ENCODE peak calls at places on chromosomes 2 and 18, in four cellular contexts. E is HepG2, F is K562, N is GM12878. S is an unnamed sample.
A peak's percentile ranks its signal among the peaks of the same experiment; 100 is the strongest.

GRCh38 chr18:48756511-48757226 is 194.1 kb downstream of the SMAD7 start:
- DNase-seq in E (no peak), F (no peak), N (no peak), S (no peak)

GRCh38 chr2:228180126-228181097 is 1.1 kb downstream of the SPHKAP start:
- DNase-seq in E (no peak), F (no peak), N (no peak), S (no peak)

GRCh38 chr2:99066602-99067001 is 74.9 kb upstream of the C2orf15 start:
- DNase-seq in E (peak; percentile 64), F (no peak), N (peak; percentile 64), S (peak; percentile 31)

GRCh38 chr2:201411421-201411820 is 39.8 kb downstream of the TRAK2 start:
- DNase-seq in E (no peak), F (no peak), N (no peak), S (no peak)

GRCh38 chr2:191202209-191202721 is 42.9 kb upstream of the MYO1B start:
- DNase-seq in E (no peak), F (no peak), N (no peak), S (no peak)

GRCh38 chr2:115484483-115484882 is 1042.0 kb downstream of the DPP10 start:
- DNase-seq in E (no peak), F (no peak), N (no peak), S (no peak)

GRCh38 chr18:31101148-31102019 is 837 bp downstream of the DSC2 start:
- DNase-seq in E (peak; percentile 37), F (peak; percentile 54), N (no peak), S (peak; percentile 73)

GRCh38 chr2:28895189-28895893 is 874 bp downstream of the WDR43 start:
- DNase-seq in E (peak; percentile 54), F (no peak), N (no peak), S (peak; percentile 35)

GRCh38 chr2:128591022-128591840 is 272.6 kb upstream of the HS6ST1 start:
- DNase-seq in E (no peak), F (no peak), N (no peak), S (no peak)

GRCh38 chr2:208186921-208187320 is 2.9 kb downstream of the C2orf80 start:
- DNase-seq in E (no peak), F (no peak), N (no peak), S (no peak)

GRCh38 chr2:212995920-212996319 is 155.5 kb downstream of the IKZF2 start:
- DNase-seq in E (no peak), F (no peak), N (no peak), S (no peak)

GRCh38 chr2:85446296-85447221 is 28.0 kb downstream of the SH2D6 start:
- DNase-seq in E (no peak), F (no peak), N (no peak), S (no peak)

GRCh38 chr2:231483398-231484329 is 19.4 kb upstream of the NCL start:
- DNase-seq in E (no peak), F (no peak), N (no peak), S (no peak)

GRCh38 chr18:60675801-60676200 is 303.2 kb upstream of the MC4R start:
- DNase-seq in E (no peak), F (no peak), N (no peak), S (no peak)
- TF ChIP-seq FOXM1 in E (no peak), F (no peak), N (no peak), S (no peak)

DNA sequence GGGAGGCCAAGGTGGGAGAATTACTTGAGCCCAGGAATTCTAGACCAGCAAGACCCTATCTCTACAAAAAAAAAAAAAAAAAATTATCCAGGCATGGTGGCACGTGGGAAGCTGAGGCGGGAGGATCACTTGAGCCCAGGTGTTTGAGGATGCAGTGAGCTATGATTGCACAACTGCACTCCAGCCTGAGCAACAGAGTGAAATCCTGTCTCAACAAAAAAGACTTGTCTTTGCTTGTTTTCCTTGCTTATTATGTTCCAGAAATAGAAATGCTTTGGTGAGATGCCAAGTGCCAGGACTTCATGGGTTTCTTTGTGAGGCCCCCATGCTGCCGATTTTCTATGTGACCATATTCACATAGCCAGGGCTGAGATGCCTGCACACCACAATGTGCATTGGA is 9.0 kb downstream of the DCDC2C start:
- DNase-seq in E (no peak), F (no peak), N (no peak), S (no peak)
- TF ChIP-seq SP1 in E (no peak), F (no peak), N (no peak), S (no peak)

GRCh38 chr18:4510709-4511108 is 55.6 kb upstream of the DLGAP1 start:
- DNase-seq in E (no peak), F (no peak), N (no peak), S (peak; percentile 5)
- TF ChIP-seq FOXM1 in E (no peak), F (no peak), N (no peak), S (no peak)

GRCh38 chr18:59232309-59233016 is 12.5 kb downstream of the GRP start:
- DNase-seq in E (no peak), F (no peak), N (no peak), S (no peak)
- TF ChIP-seq SP1 in E (no peak), F (no peak), N (no peak), S (no peak)

DNA sequence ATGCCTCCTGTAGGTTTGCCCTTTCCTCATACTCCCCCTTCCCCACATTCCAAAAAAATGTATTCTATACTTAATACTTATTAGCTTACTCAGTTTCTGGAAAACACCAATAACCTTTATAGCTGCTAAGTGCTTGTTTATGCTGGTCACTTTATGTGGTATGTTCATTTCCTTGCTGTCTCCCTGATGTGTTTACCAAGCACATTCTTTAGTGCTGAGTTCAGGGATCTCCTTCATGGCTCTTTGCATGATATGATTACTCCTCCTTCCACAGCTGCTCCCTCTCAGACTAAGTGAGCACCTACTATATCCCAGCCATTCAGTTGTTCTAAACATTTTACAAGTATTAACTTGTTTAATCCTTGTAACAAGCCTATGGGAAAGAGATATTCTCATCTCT is 698.3 kb upstream of the FANCL start:
- DNase-seq in E (no peak), F (no peak), N (no peak), S (no peak)
- TF ChIP-seq FOXM1 in E (no peak), F (no peak), N (no peak), S (no peak)

DNA sequence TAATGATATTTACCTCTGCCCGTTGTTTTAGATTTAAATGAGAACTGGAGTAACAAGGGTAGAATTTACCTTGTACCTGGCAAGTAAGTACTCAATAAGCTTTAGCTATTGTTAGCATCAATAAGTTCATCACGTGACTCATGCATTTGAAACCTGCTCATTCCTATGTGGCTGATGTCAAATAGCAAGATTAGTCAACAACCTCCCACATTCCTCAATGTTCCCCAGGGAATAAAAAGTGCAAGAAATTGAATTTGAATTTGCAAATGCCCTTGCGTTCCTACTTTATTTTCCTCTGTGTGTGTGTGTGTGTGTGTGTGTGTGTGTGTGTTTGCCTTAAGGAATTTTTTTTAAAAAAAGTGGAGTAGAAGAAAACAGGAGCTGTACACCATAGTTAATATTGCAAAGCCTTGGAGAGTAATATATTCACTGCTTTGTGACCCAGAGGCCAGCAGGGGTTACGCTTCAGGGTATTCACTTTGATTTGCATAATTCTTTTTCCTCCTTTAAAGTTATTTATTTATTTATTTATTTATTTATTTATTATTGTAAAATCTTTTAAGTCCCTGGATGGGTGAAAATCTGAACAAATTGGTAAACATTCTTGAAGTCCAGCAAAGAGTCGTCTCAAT is 43.9 kb upstream of the DNAH7 start:
- DNase-seq in E (no peak), F (no peak), N (no peak), S (no peak)
- TF ChIP-seq SP1 in E (no peak), F (no peak), N (no peak), S (no peak)

GRCh38 chr2:198321522-198322088 is 517.2 kb downstream of the PLCL1 start:
- DNase-seq in E (no peak), F (no peak), N (no peak), S (no peak)
- TF ChIP-seq FOXM1 in E (no peak), F (no peak), N (no peak), S (no peak)

GRCh38 chr18:2917255-2918047 is 70.6 kb downstream of the EMILIN2 start:
- DNase-seq in E (no peak), F (no peak), N (no peak), S (no peak)

GRCh38 chr18:2914185-2914584 is 67.4 kb downstream of the EMILIN2 start:
- DNase-seq in E (no peak), F (no peak), N (no peak), S (no peak)

GRCh38 chr18:2913398-2914005 is 66.7 kb downstream of the EMILIN2 start:
- DNase-seq in E (no peak), F (no peak), N (no peak), S (no peak)

GRCh38 chr18:2914844-2915243 is 68.0 kb downstream of the EMILIN2 start:
- DNase-seq in E (no peak), F (no peak), N (no peak), S (no peak)

GRCh38 chr18:2916184-2916583 is 69.4 kb downstream of the EMILIN2 start:
- DNase-seq in E (no peak), F (no peak), N (no peak), S (no peak)
- TF ChIP-seq SP1 in E (no peak), F (no peak), N (no peak), S (no peak)

GRCh38 chr2:143410097-143410897 is 281.1 kb downstream of the ARHGAP15 start:
- DNase-seq in E (no peak), F (no peak), N (no peak), S (no peak)
- TF ChIP-seq FOXM1 in E (no peak), F (no peak), N (no peak), S (no peak)

S was measured in HEK293T.